ENCODE peak calls at places on chromosomes 2 and 18, in seven cellular contexts. F is fibroblast of lung, S is stomach, R is uterus, O is gastrocnemius medialis, E is GM23338, I is HepG2. J is an unnamed sample. For H3K27me3 and H3K36me3, the result is how much of the 10 kb centered on the place peaks cover.

GRCh38 chr2:231167745-231168459 is 30.5 kb upstream of the ARMC9 start:
- DNase-seq in S (no peak), F (no peak), E (no peak), O (no peak), I (no peak), R (no peak), J (no peak)

GRCh38 chr2:62309465-62310091 is 113.7 kb downstream of the B3GNT2 start:
- DNase-seq in O (no peak), I (no peak), R (no peak), E (peak), S (no peak), F (no peak), J (no peak)

GRCh38 chr18:78729099-78729467 is 250.5 kb upstream of the SALL3 start:
- DNase-seq in O (no peak), S (peak), E (no peak), I (no peak), F (no peak), R (no peak), J (no peak)

GRCh38 chr2:145006957-145007672 is 487.2 kb upstream of the ZEB2 start:
- DNase-seq in O (peak), E (no peak), S (no peak), F (peak), I (no peak), R (peak), J (peak)

GRCh38 chr2:143533846-143534245 is 404.6 kb downstream of the ARHGAP15 start:
- DNase-seq in S (no peak), R (no peak), E (no peak), O (no peak), I (no peak), F (no peak), J (no peak)

GRCh38 chr18:46338761-46339160 is 234.6 kb downstream of the HAUS1 start:
- DNase-seq in O (no peak), I (no peak), E (no peak), S (no peak), F (no peak), R (no peak), J (no peak)

GRCh38 chr18:22346342-22346967 is 71.3 kb downstream of the CTAGE1 start:
- DNase-seq in I (no peak), E (no peak), S (peak), F (peak), O (no peak), R (peak), J (no peak)

GRCh38 chr2:212381428-212382102 is 157.0 kb downstream of the ERBB4 start:
- DNase-seq in I (no peak), O (no peak), R (no peak), F (no peak), E (no peak), S (no peak), J (no peak)

GRCh38 chr2:86686460-86686859 is 33.6 kb upstream of the RMND5A start:
- DNase-seq in R (no peak), O (no peak), F (no peak), I (no peak), E (no peak), S (no peak), J (no peak)

GRCh38 chr2:112887904-112888303 is 23.1 kb upstream of the IL37 start:
- DNase-seq in I (no peak), F (peak), O (no peak), E (no peak), S (no peak), R (no peak), J (no peak)

GRCh38 chr2:108073425-108074072 is 87.2 kb downstream of the SLC5A7 start:
- DNase-seq in S (no peak), I (no peak), R (no peak), E (no peak), F (no peak), O (no peak), J (no peak)

GRCh38 chr18:60277855-60278480 is 94.6 kb downstream of the MC4R start:
- DNase-seq in I (no peak), S (no peak), O (no peak), R (no peak), F (peak), E (no peak), J (no peak)

GRCh38 chr2:34423301-34423700 is 824.2 kb upstream of the FAM98A start:
- DNase-seq in R (no peak), I (no peak), S (no peak), F (no peak), E (peak), O (no peak), J (no peak)

GRCh38 chr2:113707106-113707505 is 49.3 kb downstream of the SLC35F5 start:
- DNase-seq in O (no peak), F (peak), E (no peak), S (no peak), R (no peak), I (peak), J (no peak)

GRCh38 chr2:202494300-202494699 is 118.2 kb downstream of the BMPR2 start:
- DNase-seq in O (no peak), E (peak), F (peak), R (no peak), I (peak), S (no peak), J (no peak)

GRCh38 chr2:219681301-219682290 is 54.2 kb downstream of the SLC4A3 start:
- DNase-seq in O (no peak), S (no peak), F (no peak), E (no peak), R (no peak), I (no peak), J (no peak)

GRCh38 chr2:188576006-188576405 is 284.3 kb downstream of the GULP1 start:
- DNase-seq in E (no peak), I (no peak), R (no peak), S (no peak), F (no peak), O (no peak), J (no peak)

GRCh38 chr2:239772721-239773120 is 252.4 kb downstream of the NDUFA10 start:
- DNase-seq in E (no peak), O (no peak), I (no peak), S (peak), F (no peak), R (peak), J (no peak)

GRCh38 chr2:75582840-75583239 is 22.1 kb upstream of the EVA1A start:
- DNase-seq in I (peak), O (no peak), E (no peak), F (no peak), S (no peak), R (no peak), J (no peak)

GRCh38 chr2:76953733-76954347 is 568.3 kb downstream of the LRRTM4 start:
- DNase-seq in I (peak), O (no peak), E (peak), S (no peak), R (no peak), F (peak), J (no peak)

GRCh38 chr18:4252840-4253239 is 202.3 kb downstream of the DLGAP1 start:
- DNase-seq in R (no peak), F (no peak), I (no peak), S (no peak), E (no peak), O (no peak), J (no peak)

GRCh38 chr2:62202729-62203128 is 6.8 kb downstream of the B3GNT2 start:
- DNase-seq in O (no peak), R (no peak), F (no peak), S (no peak), I (no peak), E (no peak), J (no peak)

GRCh38 chr2:196431957-196432356 is 207.6 kb upstream of the CCDC150 start:
- DNase-seq in O (no peak), R (no peak), I (peak), S (no peak), E (peak), F (peak), J (no peak)

GRCh38 chr2:86193901-86194567 is 1.2 kb downstream of the IMMT start:
- DNase-seq in F (no peak), I (peak), E (peak), S (no peak), R (no peak), O (no peak), J (no peak)

GRCh38 chr2:96412307-96413066 is 76.9 kb downstream of the NCAPH start:
- DNase-seq in R (no peak), S (no peak), O (no peak), F (no peak), E (no peak), I (no peak), J (no peak)

GRCh38 chr2:96414161-96414713 is 78.7 kb downstream of the NCAPH start:
- DNase-seq in O (no peak), F (no peak), R (no peak), S (no peak), I (no peak), E (no peak), J (no peak)

GRCh38 chr2:96415684-96416083 is 80.1 kb downstream of the NCAPH start:
- DNase-seq in I (no peak), O (no peak), F (no peak), R (no peak), S (no peak), E (no peak), J (no peak)

GRCh38 chr2:96409543-96410184 is 74.1 kb downstream of the NCAPH start:
- DNase-seq in R (no peak), F (peak), E (no peak), S (no peak), O (no peak), I (no peak), J (no peak)

GRCh38 chr2:96413067-96413722 is 77.6 kb downstream of the NCAPH start:
- DNase-seq in S (peak), E (no peak), F (peak), I (peak), R (no peak), O (peak), J (no peak)
- TF ChIP-seq CTCF in S (no peak), E (no peak), F (no peak), I (peak), R (no peak), O (no peak), J (no peak)

GRCh38 chr2:236525416-236525997 is 44.1 kb upstream of the ACKR3 start:
- DNase-seq in E (no peak), O (no peak), S (no peak), I (no peak), R (no peak), F (peak), J (no peak)
- H3K27me3 ChIP-seq in E (under half), O (under half), S (under half), I (under half), R (under half), F (under half), J (under half)

GRCh38 chr2:13002948-13003347 is 286.2 kb downstream of the TRIB2 start:
- DNase-seq in F (no peak), I (no peak), R (no peak), O (no peak), E (no peak), S (no peak), J (no peak)

GRCh38 chr2:13001408-13001807 is 284.7 kb downstream of the TRIB2 start:
- DNase-seq in S (no peak), E (no peak), I (no peak), O (no peak), R (no peak), F (no peak), J (no peak)

GRCh38 chr2:13000644-13001375 is 284.1 kb downstream of the TRIB2 start:
- DNase-seq in F (no peak), I (no peak), S (peak), O (no peak), E (peak), R (no peak), J (no peak)

GRCh38 chr2:13003500-13003899 is 286.8 kb downstream of the TRIB2 start:
- DNase-seq in F (no peak), E (no peak), R (no peak), I (no peak), S (no peak), O (no peak), J (no peak)

GRCh38 chr2:13002536-13002935 is 285.8 kb downstream of the TRIB2 start:
- DNase-seq in R (no peak), I (no peak), O (no peak), S (no peak), E (no peak), F (no peak), J (no peak)
- H3K36me3 ChIP-seq in R (under half), I (under half), O (under half), S (under half), E (under half), F (under half), J (under half)

DNA sequence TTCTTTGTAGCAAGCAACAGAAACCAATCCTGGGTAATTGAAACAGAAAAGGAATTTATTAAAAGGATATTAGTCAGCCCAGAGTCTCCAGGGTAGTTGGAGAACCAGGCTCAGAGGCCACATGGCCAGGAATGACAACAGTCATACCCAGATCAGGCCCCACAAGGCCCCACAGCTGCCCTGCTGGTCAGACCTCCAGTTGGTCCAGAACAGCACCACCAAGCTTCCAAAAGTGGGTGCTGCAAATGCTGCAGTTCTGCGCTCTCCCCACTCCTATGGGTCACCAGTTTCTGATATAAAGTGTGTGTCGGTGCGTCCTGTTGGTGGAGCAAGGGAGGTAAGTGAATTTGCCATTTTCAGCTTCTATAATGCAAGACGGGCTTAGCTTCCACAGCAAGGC is 29.9 kb downstream of the KLHL29 start:
- DNase-seq in F (no peak), I (peak), R (no peak), S (no peak), O (no peak), E (peak), J (no peak)
- TF ChIP-seq CTCF in F (peak), I (peak), R (no peak), S (no peak), O (no peak), E (peak), J (peak)

J was measured in BJ.